ENCODE peak calls at places on chromosomes 1 and 21, in ten cellular contexts. C is AG10803; J is CD8-positive, alpha-beta T cell; I is pancreas; Q is mesothelial cell of epicardium; L is mucosa of descending colon; Z is HL-60; A is IMR-90; D is brain microvascular endothelial cell; E is BE2C. V is an unnamed sample.

GRCh38 chr1:247286134-247286670 is 30.3 kb downstream of the VN1R5 start:
- DNase-seq in C (no peak), A (no peak), J (no peak), Z (no peak), I (no peak), D (no peak), Q (no peak), E (no peak), L (no peak), V (no peak)

GRCh38 chr1:66168467-66168887 is 365.5 kb upstream of the SGIP1 start:
- DNase-seq in J (no peak), A (peak), E (no peak), I (no peak), L (no peak), Z (no peak), C (peak), D (no peak), Q (no peak), V (peak)

GRCh38 chr1:206803221-206803730 is 31.0 kb upstream of the IL10 start:
- DNase-seq in E (peak), Z (no peak), D (no peak), Q (no peak), J (peak), I (no peak), A (no peak), C (no peak), L (no peak), V (no peak)

GRCh38 chr1:7899741-7900140 is 40.9 kb downstream of the TNFRSF9 start:
- DNase-seq in Q (no peak), E (no peak), Z (peak), I (no peak), D (peak), A (peak), L (no peak), J (no peak), C (peak), V (no peak)

GRCh38 chr21:15159382-15160020 is 94.7 kb upstream of the NRIP1 start:
- DNase-seq in A (no peak), J (no peak), Z (no peak), L (no peak), E (no peak), I (no peak), D (no peak), C (no peak), Q (no peak), V (no peak)

GRCh38 chr21:35048183-35048601 is 910 bp downstream of the RUNX1 start:
- DNase-seq in D (no peak), L (no peak), E (no peak), Q (no peak), C (peak), J (peak), I (no peak), A (no peak), Z (peak), V (peak)

GRCh38 chr1:55081188-55081904 is 42.0 kb downstream of the PCSK9 start:
- DNase-seq in L (no peak), J (no peak), E (no peak), I (no peak), Q (no peak), A (peak), C (peak), Z (no peak), D (peak), V (peak)

GRCh38 chr1:24860841-24861240 is 69.2 kb downstream of the RUNX3 start:
- DNase-seq in Z (no peak), L (no peak), A (no peak), C (no peak), I (no peak), E (no peak), D (no peak), Q (no peak), J (no peak), V (no peak)

DNA sequence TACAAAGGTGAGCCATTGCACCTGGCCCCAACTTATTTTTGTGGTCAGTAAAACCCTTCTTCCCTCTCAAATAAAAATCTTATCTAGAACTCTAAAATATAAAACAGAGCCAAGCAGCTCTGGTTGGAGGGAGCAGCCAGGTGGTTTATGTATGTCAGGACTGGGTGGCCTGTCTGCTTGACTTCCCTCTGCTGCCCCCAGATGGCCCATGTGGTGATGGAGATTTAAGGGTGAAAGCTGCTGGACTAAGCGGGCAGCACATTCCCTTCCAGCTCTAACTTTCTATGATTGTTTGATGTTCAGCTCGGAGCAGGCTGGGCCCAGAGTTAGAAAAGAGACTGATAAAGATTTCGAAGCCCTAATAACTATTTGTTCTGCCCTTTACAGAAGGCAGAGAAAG is 11.9 kb upstream of the PAQR6 start:
- DNase-seq in J (no peak), A (no peak), Z (no peak), Q (no peak), I (no peak), L (no peak), D (no peak), E (peak), C (no peak), V (no peak)
- TF ChIP-seq CTCF in J (no peak), A (no peak), Z (no peak), Q (no peak), I (no peak), L (no peak), D (peak), E (peak), C (no peak), V (peak)

GRCh38 chr21:25361097-25361496 is 246.2 kb downstream of the MRPL39 start:
- DNase-seq in Q (no peak), J (no peak), E (no peak), A (no peak), D (no peak), L (no peak), C (no peak), I (no peak), Z (no peak), V (no peak)

GRCh38 chr21:25359724-25360123 is 247.6 kb downstream of the MRPL39 start:
- DNase-seq in Z (no peak), A (no peak), E (no peak), C (no peak), D (no peak), I (peak), J (no peak), Q (no peak), L (no peak), V (no peak)

GRCh38 chr21:25362375-25363267 is 244.7 kb downstream of the MRPL39 start:
- DNase-seq in J (no peak), I (no peak), Q (no peak), L (no peak), D (no peak), Z (no peak), C (no peak), A (no peak), E (no peak), V (no peak)

GRCh38 chr21:25361765-25362164 is 245.5 kb downstream of the MRPL39 start:
- DNase-seq in D (no peak), E (no peak), J (no peak), C (no peak), L (no peak), Z (no peak), Q (no peak), A (no peak), I (no peak), V (no peak)

DNA sequence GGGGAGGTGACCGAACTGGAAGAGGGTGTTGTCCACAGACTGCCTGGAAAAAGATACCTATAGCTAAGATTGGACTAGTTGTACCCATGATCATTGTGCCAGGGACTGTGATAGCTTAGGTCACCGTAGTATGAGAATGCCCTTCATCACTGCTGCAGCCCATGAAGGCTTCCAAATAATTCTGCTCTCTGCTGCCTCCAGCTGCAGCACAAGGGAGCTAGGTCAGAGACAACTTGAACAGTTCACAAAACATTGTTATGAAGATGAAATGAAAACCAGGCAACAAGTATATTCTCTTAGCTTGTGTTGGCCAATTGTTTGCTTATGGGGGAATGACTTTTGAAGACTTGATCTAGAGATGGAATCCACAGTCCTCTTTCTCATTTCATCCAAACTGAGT is 246.7 kb downstream of the MRPL39 start:
- DNase-seq in J (no peak), E (no peak), Z (no peak), L (no peak), A (no peak), Q (no peak), C (no peak), I (no peak), D (no peak), V (peak)
- TF ChIP-seq CTCF in J (no peak), E (peak), Z (peak), L (no peak), A (peak), Q (peak), C (peak), I (no peak), D (peak), V (peak)

GRCh38 chr1:1013922-1014617 is 773 bp downstream of the ISG15 start:
- DNase-seq in J (no peak), L (peak), Q (peak), D (no peak), Z (no peak), C (peak), A (peak), E (no peak), I (peak), V (no peak)
- TF ChIP-seq CTCF in J (no peak), L (no peak), Q (no peak), D (no peak), Z (no peak), C (no peak), A (no peak), E (no peak), I (no peak), V (no peak)

GRCh38 chr1:43509740-43510375 is 20.8 kb upstream of the PTPRF start:
- DNase-seq in A (no peak), J (no peak), I (no peak), L (no peak), E (no peak), Q (no peak), D (no peak), Z (no peak), C (no peak), V (no peak)

GRCh38 chr1:43512681-43513080 is 18.0 kb upstream of the PTPRF start:
- DNase-seq in I (no peak), Z (no peak), A (no peak), D (no peak), L (no peak), E (no peak), J (no peak), Q (no peak), C (no peak), V (no peak)

GRCh38 chr1:43510621-43511020 is 20.1 kb upstream of the PTPRF start:
- DNase-seq in Q (no peak), A (no peak), L (no peak), Z (no peak), J (no peak), E (no peak), C (no peak), D (no peak), I (no peak), V (no peak)

GRCh38 chr1:43512133-43512532 is 18.6 kb upstream of the PTPRF start:
- DNase-seq in D (no peak), Q (no peak), E (no peak), I (no peak), A (no peak), C (no peak), Z (no peak), L (no peak), J (no peak), V (no peak)

GRCh38 chr1:43511394-43511793 is 19.3 kb upstream of the PTPRF start:
- DNase-seq in C (no peak), I (no peak), A (no peak), J (no peak), E (no peak), Q (no peak), Z (no peak), D (no peak), L (no peak), V (no peak)
- TF ChIP-seq CTCF in C (no peak), I (no peak), A (no peak), J (no peak), E (no peak), Q (no peak), Z (no peak), D (no peak), L (no peak), V (no peak)

DNA sequence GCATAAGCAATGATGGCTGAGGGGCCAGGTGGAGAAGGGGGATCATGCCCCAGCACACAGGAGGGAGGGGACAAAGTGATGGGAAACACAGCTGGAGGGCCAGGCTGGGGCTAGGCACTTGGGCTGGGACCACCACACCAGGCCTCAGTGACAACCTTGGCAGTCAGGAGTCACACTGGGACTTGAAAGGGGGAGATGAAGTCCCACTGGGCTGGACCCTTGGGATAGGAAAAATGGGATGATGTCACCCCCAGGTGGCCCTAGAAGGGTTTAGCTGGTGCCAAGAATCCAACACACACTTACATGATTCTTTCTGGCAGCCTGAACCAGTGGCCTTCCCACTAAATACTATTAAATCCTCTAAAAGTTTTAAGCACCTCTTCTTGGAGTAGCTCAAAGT is 17.1 kb downstream of the ZBTB17 start:
- DNase-seq in A (peak), D (no peak), Q (no peak), E (no peak), C (peak), I (no peak), Z (no peak), L (no peak), J (no peak), V (no peak)
- TF ChIP-seq CTCF in A (peak), D (no peak), Q (no peak), E (no peak), C (no peak), I (no peak), Z (no peak), L (no peak), J (no peak), V (no peak)

V was measured in HFFc6.